ENCODE peak calls at places on chromosomes 6 and 20, in ten cellular contexts. Z, D, E, O, I, U, P, T, X and R are unnamed samples.

GRCh38 chr20:59253779-59254319 is 46.6 kb upstream of the EDN3 start:
- DNase-seq in O (peak; percentile 12), X (no peak), U (no peak), P (no peak), D (no peak), E (no peak), Z (no peak), T (no peak), I (peak; percentile 42), R (no peak)

GRCh38 chr6:20875369-20875963 is 341.2 kb downstream of the CDKAL1 start:
- DNase-seq in T (no peak), U (peak; percentile 38), E (peak; percentile 40), O (no peak), X (no peak), Z (no peak), I (no peak), P (no peak), D (no peak), R (no peak)

GRCh38 chr20:60395993-60396392 is 437.8 kb downstream of the CDH26 start:
- DNase-seq in O (no peak), Z (no peak), P (no peak), I (no peak), T (no peak), D (no peak), U (no peak), E (no peak), X (no peak), R (no peak)

GRCh38 chr6:25006565-25007001 is 70.8 kb upstream of the RIPOR2 start:
- DNase-seq in Z (peak; percentile 45), T (no peak), X (peak; percentile 77), O (no peak), U (peak; percentile 62), P (peak; percentile 31), I (peak; percentile 71), D (peak; percentile 87), E (no peak), R (no peak)

GRCh38 chr20:54256202-54256601 is 48.3 kb downstream of the PFDN4 start:
- DNase-seq in X (no peak), U (no peak), P (no peak), O (no peak), Z (no peak), D (no peak), E (no peak), T (no peak), I (no peak), R (no peak)

GRCh38 chr6:44217332-44218143 is 812 bp downstream of the MYMX start:
- DNase-seq in E (no peak), T (peak; percentile 71), U (peak; percentile 84), X (peak; percentile 50), P (peak; percentile 94), I (no peak), D (no peak), O (no peak), Z (no peak), R (no peak)

GRCh38 chr20:49890651-49891361 is 24.5 kb downstream of the SPATA2 start:
- DNase-seq in D (peak; percentile 69), E (no peak), X (no peak), P (peak; percentile 70), Z (no peak), U (no peak), T (no peak), I (no peak), O (no peak), R (no peak)

GRCh38 chr20:2141592-2142575 is 40.3 kb downstream of the STK35 start:
- DNase-seq in U (no peak), D (peak; percentile 19), E (no peak), P (peak; percentile 49), X (no peak), O (no peak), I (no peak), T (no peak), Z (no peak), R (no peak)

GRCh38 chr20:62716198-62716940 is 7.7 kb downstream of the NTSR1 start:
- DNase-seq in Z (no peak), U (peak; percentile 18), X (no peak), I (peak; percentile 44), E (no peak), P (peak; percentile 42), O (peak; percentile 50), T (no peak), D (no peak), R (no peak)

GRCh38 chr20:62714006-62714405 is 5.4 kb downstream of the NTSR1 start:
- DNase-seq in I (no peak), X (no peak), D (no peak), Z (no peak), U (no peak), T (no peak), P (peak; percentile 15), E (no peak), O (no peak), R (no peak)

GRCh38 chr20:62714799-62715198 is 6.2 kb downstream of the NTSR1 start:
- DNase-seq in X (no peak), E (no peak), T (no peak), O (no peak), D (no peak), U (no peak), Z (no peak), I (no peak), P (peak; percentile 5), R (no peak)

GRCh38 chr20:62716941-62717310 is 8.3 kb downstream of the NTSR1 start:
- DNase-seq in X (no peak), E (no peak), Z (no peak), U (no peak), P (no peak), T (no peak), I (no peak), O (no peak), D (no peak), R (no peak)

GRCh38 chr20:62715201-62715600 is 6.6 kb downstream of the NTSR1 start:
- DNase-seq in I (no peak), O (no peak), X (no peak), P (peak; percentile 41), U (no peak), D (no peak), Z (no peak), E (no peak), T (no peak), R (no peak)
- H3K27ac ChIP-seq in I (no peak overlapping the region), O (no peak overlapping the region), X (no peak overlapping the region), P (no peak overlapping the region), U (no peak overlapping the region), D (no peak overlapping the region), Z (no peak overlapping the region), E (no peak overlapping the region), T (no peak overlapping the region), R (no peak overlapping the region)

GRCh38 chr6:37704923-37705238 is 7.2 kb upstream of the MDGA1 start:
- DNase-seq in I (no peak), Z (no peak), O (no peak), X (no peak), P (no peak), T (no peak), E (no peak), U (no peak), D (no peak), R (no peak)
- H3K27ac ChIP-seq in I (peak overlapping the region; percentile 44), Z (no peak overlapping the region), O (no peak overlapping the region), X (peak overlapping the region; percentile 81), P (peak overlapping the region; percentile 59), T (peak overlapping the region; percentile 61), E (peak overlapping the region; percentile 87), U (peak overlapping the region; percentile 16), D (no peak overlapping the region), R (no peak overlapping the region)

GRCh38 chr20:25054133-25054820 is 3.7 kb downstream of the ACSS1 start:
- DNase-seq in X (no peak), E (no peak), I (peak; percentile 63), T (no peak), O (no peak), D (peak; percentile 64), P (no peak), U (no peak), Z (no peak), R (no peak)

GRCh38 chr20:25050501-25051350 is 7.2 kb downstream of the ACSS1 start:
- DNase-seq in P (peak; percentile 30), T (no peak), X (peak; percentile 20), D (peak; percentile 68), Z (no peak), O (no peak), E (no peak), I (no peak), U (no peak), R (no peak)

GRCh38 chr20:25051386-25052155 is 6.4 kb downstream of the ACSS1 start:
- DNase-seq in P (no peak), U (no peak), T (no peak), E (no peak), O (no peak), I (no peak), Z (no peak), D (peak; percentile 69), X (peak; percentile 12), R (no peak)

GRCh38 chr20:25053207-25054132 is 4.5 kb downstream of the ACSS1 start:
- DNase-seq in E (no peak), U (peak; percentile 64), X (peak; percentile 74), D (peak; percentile 69), O (no peak), Z (no peak), T (no peak), I (no peak), P (peak; percentile 80), R (no peak)

DNA sequence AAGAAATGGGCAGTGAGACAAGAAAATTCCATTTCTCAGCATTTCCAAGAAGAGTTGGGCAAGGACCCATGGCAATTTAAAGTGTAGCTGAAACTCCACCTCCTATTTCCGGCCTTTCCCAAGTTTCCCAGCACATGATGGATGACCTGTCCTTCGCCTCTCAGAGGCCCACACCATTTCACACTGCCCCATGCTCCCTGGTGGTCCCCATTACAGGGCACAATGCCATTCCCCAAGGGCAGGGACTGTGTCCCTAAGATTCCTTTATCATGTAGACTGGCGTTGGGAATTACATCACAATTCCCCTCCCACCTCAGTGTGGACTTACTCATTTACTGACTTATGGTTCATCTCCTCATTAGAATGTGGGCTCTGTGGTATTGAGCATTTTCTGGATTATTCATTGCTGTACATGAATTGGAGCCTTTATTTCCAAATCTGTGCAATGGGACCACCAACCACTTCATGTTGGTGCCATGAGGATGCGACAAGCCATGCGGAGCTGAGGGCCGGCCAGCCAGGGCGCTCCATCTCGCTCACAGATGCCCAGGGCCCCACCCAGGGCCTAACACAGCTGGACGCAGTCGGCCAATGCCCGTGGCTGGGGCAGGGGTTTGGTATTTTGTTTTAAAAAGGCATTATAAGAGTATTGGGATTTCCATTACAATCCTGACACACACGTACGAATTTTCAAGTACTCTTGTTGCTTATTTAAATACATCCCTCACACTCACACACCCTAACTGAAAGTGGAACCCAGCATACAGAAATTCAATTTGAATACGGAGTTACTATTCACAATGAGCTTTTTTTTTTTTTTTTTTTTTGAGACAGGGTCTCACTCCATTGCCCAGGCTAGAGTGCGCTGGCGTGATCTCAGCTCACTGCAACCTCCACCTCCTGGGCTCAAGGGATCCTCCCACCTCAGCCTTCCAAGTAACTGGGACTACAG is 5.4 kb downstream of the ACSS1 start:
- DNase-seq in T (no peak), U (peak; percentile 59), E (no peak), P (no peak), D (peak; percentile 79), O (no peak), I (no peak), Z (no peak), X (peak; percentile 67), R (no peak)
- H3K27ac ChIP-seq in T (no peak overlapping the region), U (no peak overlapping the region), E (no peak overlapping the region), P (peak overlapping the region; percentile 77), D (peak overlapping the region; percentile 76), O (no peak overlapping the region), I (peak overlapping the region; percentile 61), Z (no peak overlapping the region), X (peak overlapping the region; percentile 93), R (no peak overlapping the region)

DNA sequence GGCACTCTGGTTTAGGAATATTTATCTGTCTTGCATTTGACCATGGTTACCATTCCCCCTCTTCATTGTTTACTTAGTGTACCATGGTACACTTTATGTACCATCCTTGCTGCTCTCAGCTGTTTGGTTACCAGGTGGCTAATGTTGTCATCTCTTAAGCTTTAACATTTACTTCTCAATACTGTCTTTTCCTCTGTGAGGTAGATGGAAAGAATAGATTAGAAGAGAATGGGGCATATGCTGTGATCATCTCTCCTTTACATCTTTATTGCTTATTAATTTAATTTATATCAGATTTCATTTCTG is 109.2 kb downstream of the NCOA3 start:
- DNase-seq in P (no peak), Z (no peak), E (no peak), I (no peak), T (no peak), O (no peak), U (peak; percentile 8), D (no peak), X (no peak), R (no peak)
- H3K27ac ChIP-seq in P (no peak overlapping the region), Z (no peak overlapping the region), E (peak overlapping the region; percentile 83), I (peak overlapping the region; percentile 38), T (no peak overlapping the region), O (peak overlapping the region; percentile 65), U (peak overlapping the region; percentile 81), D (no peak overlapping the region), X (no peak overlapping the region), R (no peak overlapping the region)